ENCODE peak calls at places on chromosomes 4 and X, in ten cellular contexts. T is nephron progenitor cell, Y is ovary, G is fibroblast of the aortic adventitia, P is foreskin fibroblast, V is fibroblast of villous mesenchyme, R is NB4, H is Peyer's patch, D is IMR-90, I is neural progenitor cell. B is an unnamed sample.

GRCh38 chrX:121356139-121356849 is 308.9 kb downstream of the GLUD2 start:
- DNase-seq in T (no peak), Y (no peak), G (no peak), P (no peak), V (no peak), R (no peak), H (no peak), D (no peak), I (no peak), B (no peak)

GRCh38 chr4:82614868-82615449 is 53.2 kb upstream of the TMEM150C start:
- DNase-seq in T (no peak), Y (no peak), G (peak), P (peak), V (no peak), R (no peak), H (no peak), D (no peak), I (no peak), B (no peak)

GRCh38 chrX:9133426-9133825 is 99.5 kb upstream of the FAM9B start:
- DNase-seq in T (no peak), Y (no peak), G (peak), P (peak), V (peak), R (no peak), H (no peak), D (peak), I (no peak), B (no peak)

GRCh38 chr4:15547392-15547791 is 77.7 kb downstream of the CC2D2A start:
- DNase-seq in T (no peak), Y (no peak), G (no peak), P (no peak), V (no peak), R (no peak), H (no peak), D (no peak), I (no peak), B (no peak)

GRCh38 chr4:139773560-139774318 is 108.1 kb downstream of the MGST2 start:
- DNase-seq in T (no peak), Y (no peak), G (no peak), P (no peak), V (no peak), R (no peak), H (no peak), D (no peak), I (no peak), B (no peak)

GRCh38 chrX:142096263-142096662 is 108.8 kb downstream of the MAGEC2 start:
- DNase-seq in T (no peak), Y (no peak), G (no peak), P (peak), V (no peak), R (no peak), H (no peak), D (no peak), I (no peak), B (no peak)

GRCh38 chr4:105060628-105061027 is 86.0 kb upstream of the TET2 start:
- DNase-seq in T (no peak), Y (no peak), G (peak), P (no peak), V (no peak), R (peak), H (no peak), D (peak), I (no peak), B (no peak)

GRCh38 chr4:90184560-90184959 is 57.4 kb downstream of the CCSER1 start:
- DNase-seq in T (no peak), Y (no peak), G (no peak), P (no peak), V (no peak), R (no peak), H (no peak), D (no peak), I (no peak), B (no peak)

GRCh38 chrX:40867352-40867751 is 132.0 kb upstream of the MED14 start:
- DNase-seq in T (no peak), Y (no peak), G (peak), P (peak), V (no peak), R (no peak), H (no peak), D (peak), I (no peak), B (no peak)

GRCh38 chrX:40104649-40105015 is 6.9 kb upstream of the BCOR start:
- DNase-seq in T (no peak), Y (peak), G (peak), P (peak), V (peak), R (peak), H (peak), D (peak), I (peak), B (peak)

GRCh38 chrX:129771266-129771995 is 8.3 kb upstream of the SASH3 start:
- DNase-seq in T (no peak), Y (no peak), G (no peak), P (no peak), V (no peak), R (no peak), H (peak), D (no peak), I (no peak), B (no peak)

GRCh38 chr4:11232004-11232403 is 196.7 kb downstream of the HS3ST1 start:
- DNase-seq in T (no peak), Y (no peak), G (no peak), P (no peak), V (no peak), R (no peak), H (no peak), D (no peak), I (no peak), B (no peak)

GRCh38 chr4:145670422-145670821 is 9.5 kb upstream of the C4orf51 start:
- DNase-seq in T (no peak), Y (no peak), G (no peak), P (no peak), V (no peak), R (no peak), H (no peak), D (no peak), I (no peak), B (no peak)

GRCh38 chrX:147476008-147476407 is 435.7 kb upstream of the FMR1 start:
- DNase-seq in T (peak), Y (no peak), G (no peak), P (no peak), V (peak), R (peak), H (no peak), D (no peak), I (peak), B (peak)

GRCh38 chr4:113962719-113963274 is 16.6 kb downstream of the ARSJ start:
- DNase-seq in T (no peak), Y (no peak), G (no peak), P (no peak), V (no peak), R (no peak), H (no peak), D (no peak), I (no peak), B (no peak)

GRCh38 chr4:61333490-61333889 is 133.4 kb downstream of the ADGRL3 start:
- DNase-seq in T (no peak), Y (no peak), G (no peak), P (no peak), V (no peak), R (no peak), H (no peak), D (no peak), I (no peak), B (no peak)

GRCh38 chrX:74132265-74132664 is 171.7 kb upstream of the ZCCHC13 start:
- DNase-seq in T (no peak), Y (no peak), G (no peak), P (no peak), V (no peak), R (no peak), H (no peak), D (no peak), I (no peak), B (no peak)

GRCh38 chr4:65510976-65511375 is 159.3 kb downstream of the EPHA5 start:
- DNase-seq in T (no peak), Y (no peak), G (peak), P (no peak), V (peak), R (no peak), H (no peak), D (no peak), I (no peak), B (no peak)

GRCh38 chrX:81120936-81121351 is 80.8 kb downstream of the HMGN5 start:
- DNase-seq in T (peak), Y (peak), G (peak), P (peak), V (peak), R (peak), H (peak), D (peak), I (peak), B (peak)

GRCh38 chrX:136636121-136636520 is 11.8 kb upstream of the CD40LG start:
- DNase-seq in T (peak), Y (no peak), G (no peak), P (no peak), V (no peak), R (no peak), H (no peak), D (no peak), I (peak), B (peak)

GRCh38 chr4:6055030-6055429 is 36.8 kb upstream of the C4orf50 start:
- DNase-seq in T (no peak), Y (no peak), G (no peak), P (no peak), V (no peak), R (no peak), H (no peak), D (no peak), I (no peak), B (no peak)

GRCh38 chr4:10623241-10623640 is 61.3 kb downstream of the CLNK start:
- DNase-seq in T (no peak), Y (no peak), G (peak), P (peak), V (no peak), R (no peak), H (no peak), D (peak), I (no peak), B (no peak)

GRCh38 chrX:150225756-150226155 is 137.4 kb upstream of the MAMLD1 start:
- DNase-seq in T (no peak), Y (no peak), G (no peak), P (no peak), V (no peak), R (no peak), H (no peak), D (no peak), I (no peak), B (no peak)

GRCh38 chr4:1814453-1814852 is 21.4 kb downstream of the FGFR3 start:
- DNase-seq in T (no peak), Y (no peak), G (no peak), P (no peak), V (no peak), R (no peak), H (no peak), D (no peak), I (no peak), B (no peak)

GRCh38 chrX:8988456-8988855 is 45.5 kb downstream of the FAM9B start:
- DNase-seq in T (no peak), Y (peak), G (peak), P (peak), V (peak), R (peak), H (no peak), D (peak), I (peak), B (no peak)

GRCh38 chrX:43728002-43728401 is 71.9 kb downstream of the MAOA start:
- DNase-seq in T (no peak), Y (no peak), G (no peak), P (no peak), V (no peak), R (no peak), H (no peak), D (no peak), I (no peak), B (no peak)

GRCh38 chrX:11185861-11186260 is 74.7 kb downstream of the HCCS start:
- DNase-seq in T (no peak), Y (no peak), G (no peak), P (no peak), V (no peak), R (no peak), H (no peak), D (no peak), I (no peak), B (no peak)

GRCh38 chr4:33924239-33924638 is 2320.1 kb downstream of the ARAP2 start:
- DNase-seq in T (peak), Y (no peak), G (peak), P (peak), V (peak), R (no peak), H (no peak), D (peak), I (peak), B (peak)

GRCh38 chr4:184921456-184921855 is 95.7 kb upstream of the ACSL1 start:
- DNase-seq in T (no peak), Y (no peak), G (no peak), P (no peak), V (no peak), R (no peak), H (no peak), D (no peak), I (no peak), B (no peak)
- TF ChIP-seq CTCF in T (no peak), Y (no peak), G (no peak), P (no peak), V (no peak), R (no peak), H (no peak), D (no peak), I (no peak), B (no peak)

DNA sequence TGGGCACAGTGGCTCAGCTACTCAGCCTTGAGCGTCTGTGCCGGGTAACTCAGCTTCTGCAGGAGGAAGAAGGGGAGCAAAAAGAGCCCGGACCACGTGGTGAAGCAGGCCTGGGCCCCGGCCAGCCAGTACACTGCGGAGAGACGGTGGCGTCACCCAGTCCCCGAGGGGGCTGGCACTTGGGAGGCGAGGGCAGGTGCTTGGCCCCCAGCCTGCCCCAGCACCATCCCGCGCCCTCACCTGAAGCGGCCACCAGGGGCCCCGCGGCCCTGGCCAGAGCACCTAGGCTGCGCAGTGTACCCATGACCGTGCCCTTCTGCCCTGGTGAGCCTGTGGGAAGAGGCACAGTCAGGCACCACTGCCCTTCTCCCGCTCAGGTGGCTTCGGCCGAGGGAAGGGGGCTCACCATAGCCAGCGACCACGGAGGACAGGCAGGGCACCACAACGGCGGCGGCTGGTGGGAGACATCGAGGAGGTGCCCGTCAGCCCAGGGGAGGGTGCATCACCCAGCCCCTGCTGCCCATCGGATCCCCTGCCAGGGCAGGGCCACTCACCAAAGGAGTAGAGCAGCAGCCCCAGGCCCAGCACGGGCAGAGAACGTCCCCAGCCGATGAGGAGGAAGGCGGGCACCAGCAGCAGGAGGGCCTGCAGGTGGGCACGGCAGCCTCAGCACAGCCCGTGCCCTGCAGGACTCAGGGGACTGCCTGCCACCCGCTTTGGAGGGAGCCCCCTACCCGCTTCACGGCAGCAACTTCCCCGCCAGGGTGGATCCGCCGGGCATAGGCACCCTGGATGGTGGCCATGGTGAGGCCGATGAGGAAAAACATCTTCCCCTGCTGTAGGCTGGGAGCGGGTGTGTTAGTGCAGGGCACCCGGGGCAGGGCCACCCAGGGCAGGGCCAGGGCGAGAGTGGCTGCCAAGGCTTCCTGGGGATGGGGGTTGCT is 32.1 kb downstream of the NOP14 start:
- DNase-seq in T (no peak), Y (no peak), G (no peak), P (no peak), V (no peak), R (peak), H (no peak), D (no peak), I (no peak), B (no peak)
- TF ChIP-seq CTCF in T (no peak), Y (no peak), G (peak), P (no peak), V (peak), R (peak), H (peak), D (no peak), I (no peak), B (no peak)

GRCh38 chr4:164701665-164702064 is 52.3 kb upstream of the SMIM31 start:
- DNase-seq in T (no peak), Y (no peak), G (no peak), P (no peak), V (no peak), R (no peak), H (no peak), D (no peak), I (no peak), B (no peak)

GRCh38 chr4:164695650-164696049 is 58.3 kb upstream of the SMIM31 start:
- DNase-seq in T (no peak), Y (no peak), G (no peak), P (no peak), V (no peak), R (no peak), H (no peak), D (no peak), I (no peak), B (no peak)

GRCh38 chr4:164700471-164700870 is 53.5 kb upstream of the SMIM31 start:
- DNase-seq in T (peak), Y (no peak), G (no peak), P (no peak), V (no peak), R (peak), H (no peak), D (no peak), I (peak), B (peak)
- TF ChIP-seq CTCF in T (peak), Y (no peak), G (no peak), P (no peak), V (no peak), R (peak), H (peak), D (no peak), I (peak), B (peak)

DNA sequence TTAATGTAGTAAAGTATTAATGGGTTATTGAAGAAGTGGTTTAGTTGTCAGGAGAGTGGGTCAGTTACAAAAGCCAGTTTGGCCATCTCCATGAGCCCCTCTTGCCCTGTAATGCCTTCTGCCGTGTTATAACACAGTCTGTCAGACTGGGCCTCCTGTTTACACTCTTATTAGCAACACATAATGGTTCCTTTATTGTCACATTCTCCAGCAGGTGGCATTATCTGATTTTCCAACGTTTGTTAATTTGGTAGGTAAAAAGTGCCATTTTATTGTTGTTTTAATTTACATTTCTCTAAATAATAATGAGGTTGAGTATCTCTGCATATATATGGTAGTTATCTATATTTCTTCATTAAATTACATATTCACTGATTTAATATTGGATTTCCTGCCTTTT is 560.8 kb downstream of the FGF13 start:
- DNase-seq in T (no peak), Y (no peak), G (no peak), P (no peak), V (no peak), R (peak), H (no peak), D (no peak), I (no peak), B (no peak)
- TF ChIP-seq CTCF in T (no peak), Y (no peak), G (no peak), P (no peak), V (no peak), R (no peak), H (no peak), D (no peak), I (peak), B (no peak)

GRCh38 chr4:77734928-77735327 is 84.2 kb downstream of the CNOT6L start:
- DNase-seq in T (no peak), Y (no peak), G (peak), P (peak), V (peak), R (peak), H (no peak), D (peak), I (no peak), B (no peak)
- TF ChIP-seq CTCF in T (no peak), Y (no peak), G (no peak), P (no peak), V (peak), R (no peak), H (peak), D (no peak), I (no peak), B (no peak)

GRCh38 chr4:99402765-99403164 is 32.4 kb downstream of the ADH7 start:
- DNase-seq in T (no peak), Y (no peak), G (no peak), P (no peak), V (no peak), R (peak), H (no peak), D (no peak), I (no peak), B (no peak)
- TF ChIP-seq CTCF in T (no peak), Y (no peak), G (no peak), P (no peak), V (no peak), R (peak), H (no peak), D (no peak), I (peak), B (no peak)

GRCh38 chr4:147933316-147933715 is 201.4 kb downstream of the ARHGAP10 start:
- DNase-seq in T (no peak), Y (no peak), G (no peak), P (no peak), V (no peak), R (no peak), H (no peak), D (peak), I (peak), B (no peak)
- TF ChIP-seq CTCF in T (no peak), Y (no peak), G (peak), P (no peak), V (no peak), R (no peak), H (peak), D (peak), I (peak), B (no peak)